ENCODE peak calls at places on chromosome 22, in ten cellular contexts. Z is endothelial cell of umbilical vein, V is sigmoid colon, Y is stomach, U is GM12892, L is H1, R is K562, H is suprapubic skin, P is SK-N-SH, K is prostate gland. X is an unnamed sample.

GRCh38 chr22:44109417-44109816 is 71.3 kb upstream of the PARVG start:
- DNase-seq in Z (no peak), V (peak), Y (no peak), U (no peak), L (no peak), R (no peak), H (peak), P (peak), K (no peak), X (no peak)

GRCh38 chr22:17862646-17863181 is 88.4 kb upstream of the BID start:
- DNase-seq in Z (no peak), V (no peak), Y (no peak), U (no peak), L (no peak), R (no peak), H (no peak), P (no peak), K (no peak), X (no peak)

GRCh38 chr22:48498526-48499331 is 1328.9 kb downstream of the BRD1 start:
- DNase-seq in Z (no peak), V (no peak), Y (no peak), U (no peak), L (no peak), R (no peak), H (no peak), P (no peak), K (no peak), X (peak)

GRCh38 chr22:36858966-36859365 is 1.8 kb upstream of the NCF4 start:
- DNase-seq in Z (no peak), V (no peak), Y (no peak), U (no peak), L (no peak), R (no peak), H (no peak), P (no peak), K (no peak), X (no peak)

GRCh38 chr22:45867118-45867905 is 109.7 kb downstream of the WNT7B start:
- DNase-seq in Z (no peak), V (peak), Y (peak), U (no peak), L (no peak), R (no peak), H (peak), P (peak), K (no peak), X (peak)

GRCh38 chr22:48495751-48496080 is 1332.0 kb downstream of the BRD1 start:
- DNase-seq in Z (no peak), V (no peak), Y (no peak), U (no peak), L (no peak), R (no peak), H (no peak), P (no peak), K (no peak), X (peak)

GRCh38 chr22:28246392-28246791 is 327.3 kb upstream of the PITPNB start:
- DNase-seq in Z (no peak), V (no peak), Y (no peak), U (no peak), L (no peak), R (no peak), H (no peak), P (no peak), K (no peak), X (no peak)

GRCh38 chr22:36887164-36887563 is 26.3 kb upstream of the CSF2RB start:
- DNase-seq in Z (no peak), V (no peak), Y (no peak), U (no peak), L (no peak), R (no peak), H (no peak), P (no peak), K (no peak), X (no peak)

GRCh38 chr22:23108324-23109078 is 33.3 kb downstream of the RSPH14 start:
- DNase-seq in Z (no peak), V (no peak), Y (no peak), U (no peak), L (no peak), R (peak), H (no peak), P (no peak), K (no peak), X (no peak)

GRCh38 chr22:19109198-19110063 is 12.8 kb downstream of the DGCR2 start:
- DNase-seq in Z (peak), V (no peak), Y (peak), U (no peak), L (no peak), R (peak), H (no peak), P (no peak), K (peak), X (no peak)

GRCh38 chr22:36213596-36213995 is 12.0 kb upstream of the APOL4 start:
- DNase-seq in Z (no peak), V (no peak), Y (no peak), U (no peak), L (no peak), R (no peak), H (no peak), P (no peak), K (no peak), X (no peak)

GRCh38 chr22:20131593-20131855 is at the start of gene ZDHHC8:
- DNase-seq in Z (no peak), V (no peak), Y (peak), U (peak), L (no peak), R (peak), H (no peak), P (no peak), K (no peak), X (peak)

GRCh38 chr22:20296598-20296997 is 23.3 kb downstream of the DGCR6L start:
- DNase-seq in Z (no peak), V (no peak), Y (no peak), U (no peak), L (no peak), R (no peak), H (no peak), P (no peak), K (no peak), X (no peak)

GRCh38 chr22:49815641-49816071 is 12.0 kb downstream of the BRD1 start:
- DNase-seq in Z (no peak), V (no peak), Y (peak), U (no peak), L (no peak), R (no peak), H (no peak), P (no peak), K (no peak), X (no peak)

GRCh38 chr22:50720301-50720845 is 17.6 kb upstream of the ACR start:
- DNase-seq in Z (no peak), V (no peak), Y (no peak), U (no peak), L (no peak), R (no peak), H (no peak), P (peak), K (no peak), X (no peak)

GRCh38 chr22:45210174-45210573 is 30.5 kb downstream of the KIAA0930 start:
- DNase-seq in Z (no peak), V (no peak), Y (no peak), U (no peak), L (no peak), R (no peak), H (no peak), P (no peak), K (no peak), X (peak)

GRCh38 chr22:31290494-31291402 is 1.5 kb downstream of the PIK3IP1 start:
- DNase-seq in Z (peak), V (peak), Y (peak), U (peak), L (peak), R (peak), H (peak), P (peak), K (peak), X (peak)
- TF ChIP-seq POLR2AphosphoS5 in Z (peak), V (peak), Y (peak), U (peak), L (peak), R (peak), H (peak), P (no peak), K (peak), X (peak)

GRCh38 chr22:26643368-26644100 is 13.9 kb upstream of the MIAT start:
- DNase-seq in Z (no peak), V (no peak), Y (no peak), U (no peak), L (no peak), R (no peak), H (no peak), P (no peak), K (no peak), X (no peak)

GRCh38 chr22:26646158-26646557 is 11.2 kb upstream of the MIAT start:
- DNase-seq in Z (no peak), V (no peak), Y (no peak), U (no peak), L (no peak), R (no peak), H (no peak), P (no peak), K (no peak), X (no peak)

GRCh38 chr22:26648011-26648497 is 9.3 kb upstream of the MIAT start:
- DNase-seq in Z (no peak), V (no peak), Y (no peak), U (no peak), L (peak), R (no peak), H (no peak), P (peak), K (no peak), X (peak)

DNA sequence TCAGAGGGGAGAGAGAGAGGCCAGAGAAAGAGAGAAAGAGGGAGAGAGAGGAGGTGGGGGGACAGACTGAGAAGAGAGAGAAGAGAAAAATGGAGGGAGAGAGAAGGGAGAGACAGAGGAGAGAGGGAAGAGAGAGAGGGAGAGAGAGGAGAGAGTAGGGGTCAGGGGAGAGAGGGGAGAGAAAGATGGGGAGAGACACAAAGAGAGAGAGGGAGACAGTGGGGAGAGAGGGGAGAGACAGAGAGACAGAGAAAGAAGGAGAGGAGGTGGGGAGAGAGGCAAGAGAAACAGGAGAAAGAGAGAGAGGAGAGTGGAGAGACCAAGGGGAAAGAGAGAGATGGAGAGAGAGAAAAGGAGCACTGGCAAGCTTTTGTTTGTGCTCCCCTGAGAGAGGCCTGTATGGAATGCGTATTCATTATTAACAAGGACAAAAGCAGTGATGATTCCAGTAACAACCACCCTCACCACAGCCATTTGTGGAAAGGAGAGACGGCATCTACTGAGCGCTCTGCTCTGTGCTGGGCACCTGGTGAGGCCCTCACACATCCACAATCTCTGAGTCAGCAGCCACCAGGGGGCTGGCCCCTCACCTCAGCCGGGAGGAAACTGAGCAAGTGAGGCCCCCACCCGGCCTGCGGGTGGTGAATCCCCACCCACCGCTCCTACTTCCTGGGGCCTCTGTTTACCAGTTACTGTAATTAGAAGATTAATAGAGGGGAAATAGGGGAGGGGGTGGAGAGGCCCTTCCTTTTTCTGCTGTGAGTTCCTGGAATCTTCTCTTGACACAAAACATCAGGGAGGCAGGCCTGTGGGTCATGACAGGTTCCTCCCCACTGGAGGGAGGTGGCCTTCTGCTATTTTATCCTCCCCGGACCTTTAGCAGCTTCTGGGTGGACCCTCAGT is 14.7 kb upstream of the MIAT start:
- DNase-seq in Z (no peak), V (no peak), Y (peak), U (no peak), L (no peak), R (peak), H (no peak), P (no peak), K (no peak), X (peak)
- TF ChIP-seq POLR2AphosphoS5 in Z (no peak), V (no peak), Y (no peak), U (no peak), L (no peak), R (no peak), H (no peak), P (no peak), K (no peak), X (peak)

GRCh38 chr22:42994917-42995562 is 19.9 kb downstream of the PACSIN2 start:
- DNase-seq in Z (peak), V (peak), Y (peak), U (no peak), L (no peak), R (no peak), H (peak), P (no peak), K (peak), X (no peak)
- TF ChIP-seq POLR2AphosphoS5 in Z (no peak), V (peak), Y (peak), U (no peak), L (no peak), R (no peak), H (no peak), P (no peak), K (peak), X (no peak)

GRCh38 chr22:39313258-39314001 is 6.0 kb downstream of the RPL3 start:
- DNase-seq in Z (no peak), V (no peak), Y (no peak), U (no peak), L (no peak), R (no peak), H (no peak), P (no peak), K (no peak), X (no peak)

GRCh38 chr22:39309364-39309861 is 10.0 kb downstream of the RPL3 start:
- DNase-seq in Z (no peak), V (no peak), Y (no peak), U (no peak), L (no peak), R (no peak), H (peak), P (no peak), K (peak), X (no peak)

GRCh38 chr22:39309881-39310714 is 9.3 kb downstream of the RPL3 start:
- DNase-seq in Z (no peak), V (no peak), Y (no peak), U (no peak), L (no peak), R (no peak), H (no peak), P (no peak), K (no peak), X (no peak)

GRCh38 chr22:39312410-39312809 is 7.0 kb downstream of the RPL3 start:
- DNase-seq in Z (no peak), V (no peak), Y (no peak), U (no peak), L (no peak), R (no peak), H (no peak), P (no peak), K (no peak), X (no peak)

DNA sequence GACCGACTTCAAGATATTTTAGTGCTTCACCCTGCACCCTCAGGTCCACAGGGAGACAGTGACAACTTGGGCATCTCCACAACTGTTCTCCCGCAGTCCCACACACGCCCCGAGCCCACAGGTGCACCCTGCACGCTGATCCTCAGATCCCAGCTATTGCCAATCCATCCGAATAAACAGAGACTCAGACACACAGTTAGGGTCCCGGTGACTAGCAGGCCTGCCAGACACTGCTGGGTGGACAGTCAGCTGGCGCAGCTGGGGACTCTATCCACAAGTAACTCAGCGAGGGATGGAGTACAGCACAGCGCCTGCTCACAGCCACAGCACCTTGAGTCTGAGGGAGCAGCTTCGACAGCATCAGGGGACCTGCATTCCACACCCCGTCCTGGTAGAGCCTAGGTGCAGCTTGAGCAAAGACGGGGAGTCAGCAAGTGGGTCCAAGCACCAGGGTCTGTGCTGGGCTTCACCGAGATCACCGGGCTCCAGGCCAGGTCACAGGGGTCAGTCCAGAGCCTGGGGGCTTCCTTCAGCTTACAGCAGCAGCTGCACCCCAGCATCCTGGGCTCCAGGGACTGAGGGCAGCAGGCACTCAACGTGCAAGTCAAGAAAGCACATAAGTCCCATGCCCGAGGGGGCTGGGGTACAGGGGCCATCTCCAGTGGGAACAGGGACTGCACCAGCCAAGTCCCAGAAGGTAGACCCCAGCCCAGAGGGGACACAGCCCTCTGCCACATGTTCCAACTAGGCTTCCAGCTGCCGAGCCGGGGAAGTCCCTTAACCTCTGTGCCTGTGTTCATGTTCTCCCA is 7.6 kb downstream of the RPL3 start:
- DNase-seq in Z (no peak), V (no peak), Y (no peak), U (no peak), L (no peak), R (no peak), H (no peak), P (no peak), K (no peak), X (no peak)
- TF ChIP-seq POLR2AphosphoS5 in Z (peak), V (no peak), Y (no peak), U (peak), L (peak), R (peak), H (no peak), P (no peak), K (no peak), X (no peak)

GRCh38 chr22:32619614-32620426 is 145.2 kb downstream of the FBXO7 start:
- DNase-seq in Z (no peak), V (peak), Y (no peak), U (no peak), L (no peak), R (no peak), H (no peak), P (no peak), K (no peak), X (peak)

GRCh38 chr22:32617883-32618282 is 143.3 kb downstream of the FBXO7 start:
- DNase-seq in Z (no peak), V (no peak), Y (no peak), U (no peak), L (no peak), R (no peak), H (no peak), P (no peak), K (peak), X (peak)

GRCh38 chr22:32618461-32619140 is 144.0 kb downstream of the FBXO7 start:
- DNase-seq in Z (no peak), V (peak), Y (no peak), U (no peak), L (no peak), R (no peak), H (no peak), P (no peak), K (peak), X (peak)

GRCh38 chr22:32615874-32616564 is 141.4 kb downstream of the FBXO7 start:
- DNase-seq in Z (no peak), V (no peak), Y (no peak), U (no peak), L (no peak), R (no peak), H (no peak), P (no peak), K (no peak), X (peak)

DNA sequence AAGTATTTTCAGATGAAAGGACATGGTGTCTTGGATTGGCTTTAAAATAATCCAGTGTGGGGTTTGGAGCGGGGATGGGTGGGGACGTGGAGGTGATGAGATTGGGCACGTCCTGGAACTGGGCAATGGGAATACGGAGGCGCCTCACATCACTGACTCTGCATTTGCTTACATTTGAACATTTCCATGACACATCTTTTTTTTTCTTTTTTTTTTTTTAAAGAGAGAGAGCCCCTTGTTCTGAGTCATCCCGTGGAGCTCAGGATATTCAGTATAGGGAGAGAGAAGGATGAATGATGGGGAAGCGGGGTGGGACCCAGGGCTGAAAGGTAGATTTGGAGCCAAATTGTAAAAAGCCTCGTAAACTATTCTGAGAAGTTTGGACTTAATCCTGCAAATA is 142.7 kb downstream of the FBXO7 start:
- DNase-seq in Z (no peak), V (no peak), Y (no peak), U (no peak), L (no peak), R (no peak), H (no peak), P (no peak), K (peak), X (peak)
- TF ChIP-seq POLR2AphosphoS5 in Z (no peak), V (no peak), Y (no peak), U (no peak), L (no peak), R (no peak), H (no peak), P (no peak), K (peak), X (no peak)

DNA sequence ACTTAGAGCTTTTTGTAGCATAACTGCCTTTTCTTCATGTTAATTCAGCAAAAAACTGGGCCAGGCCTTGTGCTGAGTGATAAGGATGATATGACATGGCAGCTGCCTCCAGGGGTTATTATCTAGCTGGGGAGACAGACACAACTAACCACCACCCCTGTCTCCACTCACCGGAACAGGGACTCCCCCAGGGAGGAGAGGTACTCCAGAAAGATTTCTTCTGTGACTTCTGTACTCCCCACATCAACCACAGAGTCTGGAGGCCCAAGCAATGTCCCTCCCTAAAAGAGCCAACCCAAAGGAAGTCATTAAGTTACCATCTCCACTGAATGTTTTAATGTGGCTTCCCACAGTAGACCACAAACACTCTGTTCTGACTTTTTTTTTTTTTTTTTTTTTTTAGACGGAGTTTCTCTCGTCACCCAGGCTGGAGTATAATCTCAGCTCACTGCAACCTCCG is 14.3 kb upstream of the PMM1 start:
- DNase-seq in Z (no peak), V (no peak), Y (no peak), U (peak), L (no peak), R (peak), H (no peak), P (no peak), K (no peak), X (peak)
- TF ChIP-seq POLR2AphosphoS5 in Z (no peak), V (no peak), Y (no peak), U (no peak), L (no peak), R (peak), H (no peak), P (no peak), K (no peak), X (no peak)

GRCh38 chr22:37996515-37997246 is 12.3 kb upstream of the SOX10 start:
- DNase-seq in Z (no peak), V (no peak), Y (no peak), U (no peak), L (no peak), R (no peak), H (no peak), P (no peak), K (no peak), X (no peak)
- TF ChIP-seq POLR2AphosphoS5 in Z (no peak), V (no peak), Y (no peak), U (no peak), L (no peak), R (no peak), H (no peak), P (no peak), K (no peak), X (no peak)

X was measured in spleen.